ENCODE peak calls at places on chromosomes 16 and 17, in four cellular contexts. M is stimulated activated CD4-positive, alpha-beta T cell treated with anti-CD3 and anti-CD28 coated beads, TNF-alpha, amount 100 ng/mL, for 48 hours; Q is pulmonary artery endothelial cell; R is transverse colon. D is an unnamed sample.
A peak's percentile ranks its signal among the peaks of the same experiment; 100 is the strongest.

GRCh38 chr16:68590201-68590994 is 51.3 kb downstream of the ZFP90 start:
- DNase-seq in M (peak; percentile 66), R (peak; percentile 66), Q (no peak), D (peak; percentile 83)

GRCh38 chr16:88971371-88972097 is 5.5 kb downstream of the CBFA2T3 start:
- DNase-seq in Q (no peak), M (no peak), R (peak; percentile 70), D (no peak)

GRCh38 chr17:75270218-75270965 is 639 bp downstream of the MIF4GD start:
- DNase-seq in Q (no peak), M (peak; percentile 65), R (peak; percentile 78), D (peak; percentile 70)

GRCh38 chr17:74392848-74393247 is 25.5 kb downstream of the GPR142 start:
- DNase-seq in R (no peak), M (no peak), Q (no peak), D (no peak)

GRCh38 chr17:45397796-45398195 is 34.9 kb downstream of the ARHGAP27 start:
- DNase-seq in Q (no peak), M (no peak), R (no peak), D (no peak)

GRCh38 chr17:61335845-61336655 is 63.6 kb upstream of the TBX2 start:
- DNase-seq in Q (no peak), M (no peak), R (no peak), D (no peak)

GRCh38 chr17:13650096-13650675 is 48.5 kb upstream of the HS3ST3A1 start:
- DNase-seq in Q (no peak), R (no peak), M (no peak), D (no peak)

GRCh38 chr17:8266648-8267479 is 17.8 kb downstream of the PFAS start:
- DNase-seq in M (no peak), Q (no peak), R (no peak), D (no peak)

GRCh38 chr17:45227101-45227591 is 5.5 kb downstream of the FMNL1 start:
- DNase-seq in R (peak; percentile 66), M (peak; percentile 22), Q (no peak), D (no peak)

GRCh38 chr16:53235851-53236250 is 181.1 kb downstream of the CHD9 start:
- DNase-seq in M (no peak), R (no peak), Q (no peak), D (no peak)

GRCh38 chr17:6556121-6557039 is at the start of gene PITPNM3:
- DNase-seq in R (peak; percentile 50), M (no peak), Q (no peak), D (no peak)

GRCh38 chr17:57868007-57868774 is 18.3 kb upstream of the MRPS23 start:
- DNase-seq in R (peak; percentile 65), M (no peak), Q (peak; percentile 72), D (peak; percentile 61)

GRCh38 chr16:67327774-67328173 is 1.2 kb downstream of the LRRC36 start:
- DNase-seq in R (no peak), Q (no peak), M (no peak), D (no peak)

GRCh38 chr17:79905832-79906231 is 66.6 kb upstream of the CBX4 start:
- DNase-seq in R (no peak), M (no peak), Q (no peak), D (no peak)

GRCh38 chr16:14338969-14339368 is 267.9 kb downstream of the MRTFB start:
- DNase-seq in Q (no peak), M (no peak), R (no peak), D (no peak)

GRCh38 chr17:14311979-14312378 is 11.1 kb downstream of the HS3ST3B1 start:
- DNase-seq in R (no peak), Q (no peak), M (no peak), D (no peak)

GRCh38 chr16:3553138-3553923 is 23.9 kb downstream of the NLRC3 start:
- DNase-seq in M (no peak), R (no peak), Q (no peak), D (no peak)

GRCh38 chr17:4574448-4575045 is 9.8 kb upstream of the SMTNL2 start:
- DNase-seq in Q (no peak), M (no peak), R (no peak), D (no peak)

GRCh38 chr17:12095522-12095921 is 74.8 kb downstream of the MAP2K4 start:
- DNase-seq in Q (no peak), M (no peak), R (no peak), D (no peak)

GRCh38 chr17:28973414-28973813 is 22.1 kb upstream of the PHF12 start:
- DNase-seq in M (no peak), R (no peak), Q (no peak), D (no peak)

GRCh38 chr17:41415833-41416335 is 8.5 kb downstream of the KRT37 start:
- DNase-seq in R (no peak), Q (no peak), M (no peak), D (no peak)

GRCh38 chr17:19237389-19238166 is 412 bp downstream of the EPN2 start:
- DNase-seq in M (peak; percentile 18), R (peak; percentile 50), Q (no peak), D (peak; percentile 46)

GRCh38 chr17:74386397-74386796 is 19.1 kb downstream of the GPR142 start:
- DNase-seq in Q (no peak), M (no peak), R (no peak), D (no peak)

GRCh38 chr17:352421-353212 is at the start of gene RPH3AL:
- DNase-seq in M (no peak), Q (no peak), R (peak; percentile 80), D (no peak)

GRCh38 chr17:70661342-70662222 is 492.2 kb downstream of the KCNJ2 start:
- DNase-seq in R (peak; percentile 35), M (no peak), Q (no peak), D (no peak)

GRCh38 chr16:75304521-75305363 is 53.3 kb upstream of the BCAR1 start:
- DNase-seq in R (peak; percentile 66), M (no peak), Q (no peak), D (peak; percentile 35)

GRCh38 chr16:10838611-10839270 is 20.1 kb upstream of the TVP23A start:
- DNase-seq in Q (no peak), M (no peak), R (no peak), D (no peak)

GRCh38 chr17:9232591-9233270 is 211.4 kb downstream of the NTN1 start:
- DNase-seq in R (peak; percentile 30), M (no peak), Q (no peak), D (no peak)

GRCh38 chr16:12752159-12752558 is 51.5 kb downstream of the CPPED1 start:
- DNase-seq in M (no peak), R (no peak), Q (no peak), D (no peak)

GRCh38 chr16:56981729-56982271 is 7.6 kb upstream of the NLRC5 start:
- DNase-seq in R (no peak), M (no peak), Q (no peak), D (no peak)